ENCODE peak calls at places on chromosomes 4 and X, in four cellular contexts. J is HFF-Myc, Z is lower leg skin, X is GM20000. A is an unnamed sample.

GRCh38 chr4:124183231-124183630 is 529.3 kb downstream of the ANKRD50 start:
- DNase-seq in X (no peak), J (no peak), Z (no peak), A (no peak)

GRCh38 chrX:50183891-50184290 is 16.9 kb downstream of the AKAP4 start:
- DNase-seq in Z (no peak), J (no peak), X (no peak), A (no peak)

GRCh38 chrX:153457136-153457825 is 11.4 kb upstream of the TREX2 start:
- DNase-seq in Z (no peak), J (no peak), X (no peak), A (no peak)

GRCh38 chr4:186604124-186604627 is 48.8 kb upstream of the MTNR1A start:
- DNase-seq in J (no peak), X (no peak), Z (no peak), A (no peak)

GRCh38 chrX:78513996-78514745 is 145.0 kb downstream of the RTL3 start:
- DNase-seq in J (no peak), X (no peak), Z (no peak), A (no peak)

GRCh38 chr4:184344899-184345572 is 127.4 kb upstream of the ENPP6 start:
- DNase-seq in J (no peak), X (no peak), Z (no peak), A (no peak)

GRCh38 chr4:16969696-16970135 is 71.3 kb upstream of the LDB2 start:
- DNase-seq in J (peak; percentile 22), X (no peak), Z (no peak), A (no peak)

GRCh38 chr4:1207603-1208265 is 35.4 kb upstream of the SPON2 start:
- DNase-seq in X (no peak), J (no peak), Z (peak; percentile 86), A (no peak)

GRCh38 chr4:142405021-142405991 is 440.8 kb downstream of the INPP4B start:
- DNase-seq in X (peak; percentile 8), J (peak; percentile 74), Z (peak; percentile 86), A (peak; percentile 6)

GRCh38 chr4:91826186-91826585 is 477.6 kb upstream of the GRID2 start:
- DNase-seq in Z (no peak), J (no peak), X (no peak), A (no peak)

GRCh38 chrX:152177052-152177451 is 38.7 kb upstream of the MAGEA10 start:
- DNase-seq in X (no peak), J (no peak), Z (no peak), A (no peak)

GRCh38 chr4:27082786-27083185 is 222.1 kb downstream of the STIM2 start:
- DNase-seq in Z (peak; percentile 17), X (no peak), J (no peak), A (no peak)

GRCh38 chrX:134444681-134445080 is 15.3 kb upstream of the HPRT1 start:
- DNase-seq in Z (no peak), J (no peak), X (peak; percentile 14), A (no peak)

GRCh38 chrX:77451041-77451440 is 3.9 kb downstream of the FGF16 start:
- DNase-seq in X (no peak), Z (no peak), J (peak; percentile 3), A (no peak)

GRCh38 chrX:109714340-109714958 is 18.6 kb downstream of the ACSL4 start:
- DNase-seq in J (no peak), X (no peak), Z (no peak), A (no peak)

GRCh38 chr4:4490041-4490440 is 51.8 kb downstream of the STX18 start:
- DNase-seq in J (no peak), Z (no peak), X (no peak), A (no peak)

GRCh38 chr4:55183926-55184599 is 58.7 kb upstream of the KDR start:
- DNase-seq in Z (no peak), J (peak; percentile 75), X (no peak), A (no peak)

GRCh38 chr4:59848457-59848856 is 1351.7 kb upstream of the ADGRL3 start:
- DNase-seq in Z (no peak), X (no peak), J (no peak), A (no peak)

GRCh38 chrX:97089116-97089515 is 205.4 kb downstream of the RPA4 start:
- DNase-seq in J (no peak), X (no peak), Z (no peak), A (no peak)

GRCh38 chr4:138816883-138817282 is 198.7 kb upstream of the NOCT start:
- DNase-seq in Z (no peak), J (no peak), X (no peak), A (no peak)

GRCh38 chr4:99078931-99079624 is 9.5 kb downstream of the ADH5 start:
- DNase-seq in J (no peak), X (no peak), Z (no peak), A (no peak)

GRCh38 chrX:15781964-15782711 is 8.1 kb upstream of the ZRSR2 start:
- DNase-seq in J (no peak), X (peak; percentile 42), Z (no peak), A (no peak)

GRCh38 chr4:8215001-8215427 is 15.9 kb downstream of the SH3TC1 start:
- DNase-seq in Z (no peak), J (no peak), X (no peak), A (no peak)

GRCh38 chr4:154164931-154165839 is 326.4 kb downstream of the DCHS2 start:
- DNase-seq in X (no peak), Z (no peak), J (peak; percentile 72), A (no peak)

GRCh38 chr4:175444512-175444911 is 367.6 kb downstream of the GPM6A start:
- DNase-seq in X (no peak), J (no peak), Z (no peak), A (no peak)

GRCh38 chr4:1713003-1713397 is 881 bp upstream of the SLBP start:
- DNase-seq in X (no peak), J (no peak), Z (no peak), A (no peak)

GRCh38 chrX:131918839-131919238 is 104.3 kb upstream of the STK26 start:
- DNase-seq in Z (no peak), J (no peak), X (no peak), A (no peak)

GRCh38 chr4:157521916-157522315 is 301.4 kb downstream of the GRIA2 start:
- DNase-seq in Z (no peak), J (no peak), X (no peak), A (no peak)

GRCh38 chr4:139603576-139604387 is 47.8 kb upstream of the SETD7 start:
- DNase-seq in X (peak; percentile 34), Z (no peak), J (peak; percentile 46), A (peak; percentile 57)

GRCh38 chr4:124096290-124096689 is 616.2 kb downstream of the ANKRD50 start:
- DNase-seq in J (no peak), X (no peak), Z (no peak), A (no peak)

DNA sequence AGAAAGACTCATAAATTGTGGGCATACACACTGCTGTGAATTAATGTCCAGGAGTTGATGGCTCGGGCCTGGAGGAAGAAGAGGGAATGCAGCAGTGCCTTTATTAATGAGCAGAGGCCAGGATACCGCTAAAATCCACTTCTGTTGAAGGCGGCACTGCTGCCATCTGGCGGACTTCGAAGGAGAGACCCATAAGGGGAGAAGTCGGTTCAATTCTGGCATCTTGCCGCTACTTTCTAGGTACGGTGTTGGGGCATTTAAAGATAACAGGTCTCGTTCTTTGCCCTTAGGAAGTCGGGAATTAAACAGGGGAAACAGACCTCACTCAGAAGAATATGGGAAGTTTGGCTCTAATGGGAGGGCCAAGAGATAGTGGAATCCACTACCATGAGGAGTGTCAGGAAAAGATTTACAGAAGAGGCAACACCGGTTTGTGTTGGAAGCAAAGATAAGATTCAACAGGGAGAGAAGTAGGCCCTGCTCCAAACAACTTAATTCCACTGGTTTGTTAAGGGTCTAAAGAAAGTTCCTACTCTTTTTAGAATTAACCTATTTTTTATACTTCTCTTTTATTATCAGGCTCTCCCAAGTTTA is 133.6 kb upstream of the GIMD1 start:
- DNase-seq in J (peak; percentile 26), Z (no peak), X (peak; percentile 47), A (peak; percentile 60)
- TF ChIP-seq CTCF in J (peak; percentile 61), Z (no peak), X (peak; percentile 60), A (peak; percentile 80)

GRCh38 chrX:23919706-23920320 is 12.0 kb downstream of the CXorf58 start:
- DNase-seq in Z (no peak), J (no peak), X (no peak), A (no peak)
- TF ChIP-seq CTCF in Z (no peak), J (no peak), X (no peak), A (no peak)

GRCh38 chr4:126794363-126794762 is 838.4 kb upstream of the INTU start:
- DNase-seq in J (no peak), Z (no peak), X (no peak), A (no peak)

GRCh38 chr4:126784966-126785580 is 847.7 kb upstream of the INTU start:
- DNase-seq in Z (no peak), J (no peak), X (no peak), A (no peak)

DNA sequence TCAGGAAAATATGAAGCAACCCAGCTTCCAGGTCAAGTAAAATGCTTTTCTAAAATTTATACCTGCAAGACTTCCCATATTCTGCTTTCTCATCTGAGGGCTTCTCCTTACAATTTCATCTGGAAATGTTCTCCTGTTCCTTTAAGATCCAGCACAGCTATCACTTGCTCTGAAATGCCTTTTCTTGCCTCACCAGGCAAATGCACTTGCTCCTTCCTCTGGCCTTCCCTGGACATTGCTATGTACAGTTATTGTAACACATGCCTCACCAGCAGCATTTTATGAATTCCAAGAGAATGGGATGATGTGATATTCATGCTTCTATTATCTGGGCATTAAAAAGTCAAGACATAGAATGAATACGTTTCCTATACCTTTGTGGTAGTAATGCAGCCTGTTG is 842.1 kb upstream of the INTU start:
- DNase-seq in J (no peak), X (no peak), Z (no peak), A (no peak)
- TF ChIP-seq CTCF in J (no peak), X (no peak), Z (no peak), A (no peak)

GRCh38 chr4:5504486-5504885 is 203.9 kb downstream of the EVC2 start:
- DNase-seq in Z (no peak), X (no peak), J (no peak), A (no peak)

GRCh38 chr4:5503295-5503694 is 205.1 kb downstream of the EVC2 start:
- DNase-seq in J (no peak), X (no peak), Z (no peak), A (no peak)

GRCh38 chr4:5497489-5497888 is 210.9 kb downstream of the EVC2 start:
- DNase-seq in J (no peak), X (no peak), Z (no peak), A (no peak)

DNA sequence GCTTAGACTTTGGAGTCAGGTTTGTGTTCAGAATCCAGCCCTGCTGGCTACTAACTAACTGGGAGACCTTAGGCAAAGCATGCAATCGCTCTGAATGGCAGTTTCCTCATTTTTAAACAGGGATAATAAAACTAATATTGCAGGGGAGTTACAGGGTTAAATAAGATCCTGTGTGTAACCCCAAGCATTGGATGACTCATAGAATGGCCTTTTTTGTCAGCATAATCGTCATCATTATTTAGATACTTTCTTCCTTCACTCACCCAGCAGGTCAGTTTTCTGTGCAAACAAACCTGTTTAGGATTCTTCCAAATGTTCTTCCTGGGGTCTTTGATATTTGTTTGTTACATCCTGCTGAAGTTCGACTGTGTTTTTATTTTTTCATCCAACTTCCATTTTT is 208.2 kb downstream of the EVC2 start:
- DNase-seq in J (no peak), Z (no peak), X (no peak), A (no peak)
- TF ChIP-seq CTCF in J (no peak), Z (no peak), X (no peak), A (no peak)

GRCh38 chr4:67236793-67237192 is 308.5 kb downstream of the CENPC start:
- DNase-seq in Z (no peak), X (no peak), J (no peak), A (no peak)
- TF ChIP-seq CTCF in Z (no peak), X (no peak), J (no peak), A (no peak)

GRCh38 chrX:123986377-123986776 is 24.9 kb downstream of the STAG2 start:
- DNase-seq in X (no peak), Z (no peak), J (no peak), A (no peak)
- TF ChIP-seq CTCF in X (no peak), Z (no peak), J (no peak), A (no peak)

GRCh38 chrX:107542500-107542899 is 85.8 kb upstream of the PRPS1 start:
- DNase-seq in J (no peak), Z (no peak), X (no peak), A (peak; percentile 2)
- TF ChIP-seq CTCF in J (no peak), Z (no peak), X (no peak), A (peak; percentile 46)

A was measured in neural crest cell.